ENCODE peak calls at places on chromosomes 16 and 17, in ten cellular contexts. M, G, N, V, A, T, L, I, Q and C are unnamed samples.

GRCh38 chr17:40321502-40322416 is 12.8 kb downstream of the RARA start:
- DNase-seq in Q (no peak), A (peak; percentile 71), L (no peak), M (peak; percentile 72), V (no peak), G (peak; percentile 57), N (peak; percentile 80), I (no peak), T (no peak), C (no peak)

GRCh38 chr16:88938933-88939813 is 37.8 kb downstream of the CBFA2T3 start:
- DNase-seq in L (no peak), T (no peak), M (no peak), N (no peak), Q (peak; percentile 15), V (no peak), A (no peak), I (no peak), G (no peak), C (no peak)

GRCh38 chr17:63555475-63556156 is 5.3 kb downstream of the DCAF7 start:
- DNase-seq in Q (no peak), A (no peak), N (no peak), I (no peak), T (no peak), V (no peak), M (no peak), L (no peak), G (no peak), C (no peak)

GRCh38 chr16:24737391-24737871 is 8.0 kb downstream of the TNRC6A start:
- DNase-seq in V (no peak), Q (peak; percentile 75), G (no peak), M (no peak), I (no peak), A (no peak), L (no peak), T (peak; percentile 50), N (no peak), C (no peak)

GRCh38 chr16:27334874-27335273 is 21.1 kb downstream of the IL4R start:
- DNase-seq in N (no peak), V (peak; percentile 30), T (no peak), A (no peak), L (no peak), G (no peak), I (no peak), M (no peak), Q (no peak), C (no peak)

GRCh38 chr17:61467416-61468262 is 15.4 kb downstream of the TBX4 start:
- DNase-seq in M (no peak), L (no peak), T (peak; percentile 47), Q (peak; percentile 43), N (peak; percentile 63), I (peak; percentile 79), V (no peak), G (no peak), A (peak; percentile 14), C (no peak)

GRCh38 chr17:19005442-19005773 is 844 bp upstream of the FAM83G start:
- DNase-seq in G (no peak), M (no peak), N (no peak), L (no peak), Q (no peak), A (no peak), T (no peak), I (peak; percentile 29), V (no peak), C (no peak)

GRCh38 chr16:30656974-30657865 is 1.0 kb upstream of the FBRS start:
- DNase-seq in I (no peak), G (no peak), V (no peak), M (peak; percentile 77), Q (peak; percentile 85), T (no peak), A (no peak), L (no peak), N (no peak), C (no peak)

GRCh38 chr16:89167425-89167941 is 4.1 kb upstream of the CDH15 start:
- DNase-seq in G (peak; percentile 97), Q (peak; percentile 81), A (peak; percentile 50), I (peak; percentile 95), V (peak; percentile 84), T (peak; percentile 64), N (peak; percentile 93), M (peak; percentile 89), L (peak; percentile 88), C (peak; percentile 80)

GRCh38 chr17:17570207-17570797 is 21.2 kb downstream of the PEMT start:
- DNase-seq in G (no peak), L (no peak), N (no peak), Q (peak; percentile 38), M (peak; percentile 61), V (no peak), I (peak; percentile 58), A (no peak), T (peak; percentile 14), C (peak; percentile 19)

GRCh38 chr17:50584116-50584515 is 23.6 kb downstream of the CACNA1G start:
- DNase-seq in N (no peak), M (no peak), L (no peak), A (no peak), T (no peak), V (no peak), I (no peak), Q (no peak), G (no peak), C (no peak)

GRCh38 chr17:10668771-10669170 is 11.7 kb upstream of the MYH3 start:
- DNase-seq in T (no peak), M (no peak), G (no peak), L (no peak), A (no peak), N (no peak), Q (peak; percentile 35), I (no peak), V (no peak), C (no peak)

GRCh38 chr17:30326816-30327215 is 7.0 kb downstream of the TMIGD1 start:
- DNase-seq in A (no peak), L (no peak), G (no peak), N (no peak), T (no peak), V (no peak), M (no peak), I (no peak), Q (no peak), C (no peak)

GRCh38 chr16:70391881-70392481 is 45.3 kb downstream of the DDX19A start:
- DNase-seq in L (no peak), I (no peak), Q (peak; percentile 95), V (no peak), T (peak; percentile 22), A (peak; percentile 67), G (no peak), N (no peak), M (peak; percentile 89), C (no peak)

GRCh38 chr16:66544358-66544757 is 5.6 kb downstream of the TK2 start:
- DNase-seq in Q (no peak), V (no peak), L (no peak), I (no peak), M (no peak), N (no peak), A (no peak), T (no peak), G (no peak), C (no peak)

GRCh38 chr16:11482946-11483748 is 103.6 kb downstream of the LITAF start:
- DNase-seq in T (no peak), I (no peak), Q (no peak), M (no peak), L (no peak), A (no peak), N (no peak), G (no peak), V (no peak), C (no peak)
- H3K27ac ChIP-seq in T (no peak overlapping the region), I (no peak overlapping the region), Q (no peak overlapping the region), M (no peak overlapping the region), L (no peak overlapping the region), A (no peak overlapping the region), N (no peak overlapping the region), G (no peak overlapping the region), V (no peak overlapping the region), C (no peak overlapping the region)

GRCh38 chr16:57233944-57234706 is 10.9 kb upstream of the ARL2BP start:
- DNase-seq in M (no peak), G (no peak), Q (no peak), T (no peak), V (no peak), A (no peak), L (no peak), N (no peak), I (no peak), C (no peak)
- H3K27ac ChIP-seq in M (no peak overlapping the region), G (no peak overlapping the region), Q (no peak overlapping the region), T (no peak overlapping the region), V (no peak overlapping the region), A (no peak overlapping the region), L (no peak overlapping the region), N (no peak overlapping the region), I (no peak overlapping the region), C (no peak overlapping the region)

GRCh38 chr16:54050281-54051210 is 236.0 kb downstream of the IRX3 start:
- DNase-seq in V (no peak), I (peak; percentile 60), N (no peak), L (no peak), T (peak; percentile 65), Q (no peak), G (no peak), A (no peak), M (no peak), C (no peak)

GRCh38 chr16:54052271-54052670 is 234.3 kb downstream of the IRX3 start:
- DNase-seq in Q (no peak), I (no peak), N (no peak), V (no peak), A (no peak), L (no peak), M (no peak), T (no peak), G (no peak), C (no peak)

GRCh38 chr16:54051821-54052220 is 234.8 kb downstream of the IRX3 start:
- DNase-seq in Q (no peak), T (no peak), M (no peak), I (no peak), A (no peak), L (no peak), G (no peak), N (no peak), V (no peak), C (no peak)

GRCh38 chr16:54054237-54054780 is 232.3 kb downstream of the IRX3 start:
- DNase-seq in N (no peak), T (no peak), Q (no peak), V (no peak), G (no peak), L (no peak), A (no peak), M (no peak), I (no peak), C (no peak)

GRCh38 chr16:54048994-54049929 is 237.3 kb downstream of the IRX3 start:
- DNase-seq in A (no peak), N (no peak), G (no peak), Q (no peak), V (no peak), T (no peak), M (no peak), I (peak; percentile 80), L (no peak), C (no peak)
- H3K27ac ChIP-seq in A (no peak overlapping the region), N (no peak overlapping the region), G (no peak overlapping the region), Q (no peak overlapping the region), V (no peak overlapping the region), T (no peak overlapping the region), M (no peak overlapping the region), I (peak overlapping the region; percentile 93), L (peak overlapping the region; percentile 39), C (no peak overlapping the region)

DNA sequence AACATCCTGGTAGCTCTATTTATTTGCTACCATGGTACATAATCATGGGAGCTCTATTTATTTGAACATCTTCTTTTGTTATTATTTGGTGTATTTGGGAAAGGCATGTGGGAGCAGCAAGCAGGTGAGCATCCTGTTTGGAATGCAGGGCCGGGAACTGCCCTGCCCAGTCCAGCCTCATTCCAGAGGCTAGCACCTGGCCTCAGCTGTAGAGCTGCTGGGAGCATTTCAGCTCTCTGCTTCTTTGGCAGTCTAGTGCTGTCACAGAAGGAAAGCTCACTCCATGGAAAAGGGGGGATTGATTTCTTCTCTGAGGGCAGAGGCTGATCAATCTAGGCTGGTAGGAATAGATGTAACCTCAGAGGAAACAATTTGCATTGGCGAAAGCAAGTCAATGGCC is 112.5 kb downstream of the WWOX start:
- DNase-seq in G (no peak), L (no peak), T (no peak), V (no peak), I (peak; percentile 66), Q (no peak), M (no peak), N (peak; percentile 70), A (no peak), C (no peak)
- H3K27ac ChIP-seq in G (no peak overlapping the region), L (no peak overlapping the region), T (no peak overlapping the region), V (no peak overlapping the region), I (no peak overlapping the region), Q (no peak overlapping the region), M (no peak overlapping the region), N (peak overlapping the region; percentile 31), A (no peak overlapping the region), C (no peak overlapping the region)